ENCODE peak calls at places on chromosomes 12 and 14, in seven cellular contexts. One of them, this sample, is unnamed. For H3K4me1, the result is how much of the 10 kb centered on the place peaks cover.

GRCh38 chr12:76784600-76785051 is 20.7 kb downstream of the ZDHHC17 start:
- DNase-seq in PC-9: no peak
- DNase-seq in HCT116: no peak
- DNase-seq in mesenchymal stem cell: no peak
- DNase-seq in H1: no peak
- DNase-seq in uterus: no peak
- DNase-seq in naive thymus-derived CD4-positive, alpha-beta T cell: no peak
- DNase-seq in this sample: no peak

GRCh38 chr12:92753976-92754885 is 51.4 kb downstream of the PLEKHG7 start:
- DNase-seq in mesenchymal stem cell: no peak
- DNase-seq in HCT116: no peak
- DNase-seq in naive thymus-derived CD4-positive, alpha-beta T cell: no peak
- DNase-seq in PC-9: no peak
- DNase-seq in H1: no peak
- DNase-seq in uterus: peak
- DNase-seq in this sample: no peak

GRCh38 chr12:6827982-6828670 is at the start of gene P3H3:
- DNase-seq in uterus: peak
- DNase-seq in H1: peak
- DNase-seq in HCT116: no peak
- DNase-seq in naive thymus-derived CD4-positive, alpha-beta T cell: peak
- DNase-seq in PC-9: no peak
- DNase-seq in mesenchymal stem cell: peak
- DNase-seq in this sample: peak

GRCh38 chr12:77104792-77105191 is 39.4 kb upstream of the E2F7 start:
- DNase-seq in uterus: no peak
- DNase-seq in H1: no peak
- DNase-seq in PC-9: no peak
- DNase-seq in HCT116: peak
- DNase-seq in mesenchymal stem cell: peak
- DNase-seq in naive thymus-derived CD4-positive, alpha-beta T cell: no peak
- DNase-seq in this sample: no peak

GRCh38 chr14:96309907-96310330 is 53.2 kb downstream of the ATG2B start:
- DNase-seq in naive thymus-derived CD4-positive, alpha-beta T cell: no peak
- DNase-seq in mesenchymal stem cell: no peak
- DNase-seq in uterus: no peak
- DNase-seq in H1: no peak
- DNase-seq in HCT116: no peak
- DNase-seq in PC-9: no peak
- DNase-seq in this sample: no peak

GRCh38 chr12:42332301-42332894 is 6.4 kb downstream of the PPHLN1 start:
- DNase-seq in uterus: peak
- DNase-seq in naive thymus-derived CD4-positive, alpha-beta T cell: no peak
- DNase-seq in PC-9: peak
- DNase-seq in mesenchymal stem cell: peak
- DNase-seq in H1: no peak
- DNase-seq in HCT116: peak
- DNase-seq in this sample: peak

GRCh38 chr14:84527706-84528105 is 1002.2 kb upstream of the FLRT2 start:
- DNase-seq in uterus: no peak
- DNase-seq in HCT116: no peak
- DNase-seq in mesenchymal stem cell: no peak
- DNase-seq in H1: no peak
- DNase-seq in naive thymus-derived CD4-positive, alpha-beta T cell: no peak
- DNase-seq in PC-9: no peak
- DNase-seq in this sample: no peak

GRCh38 chr12:76266797-76267196 is 81.4 kb downstream of the BBS10 start:
- DNase-seq in HCT116: no peak
- DNase-seq in H1: no peak
- DNase-seq in PC-9: no peak
- DNase-seq in uterus: no peak
- DNase-seq in naive thymus-derived CD4-positive, alpha-beta T cell: no peak
- DNase-seq in mesenchymal stem cell: peak
- DNase-seq in this sample: no peak

GRCh38 chr12:122867701-122868461 is 28.0 kb downstream of the VPS37B start:
- DNase-seq in HCT116: no peak
- DNase-seq in naive thymus-derived CD4-positive, alpha-beta T cell: no peak
- DNase-seq in mesenchymal stem cell: no peak
- DNase-seq in uterus: no peak
- DNase-seq in PC-9: no peak
- DNase-seq in H1: peak
- DNase-seq in this sample: no peak

GRCh38 chr12:120103044-120103338 is 13.6 kb downstream of the RAB35 start:
- DNase-seq in naive thymus-derived CD4-positive, alpha-beta T cell: no peak
- DNase-seq in H1: no peak
- DNase-seq in mesenchymal stem cell: no peak
- DNase-seq in uterus: no peak
- DNase-seq in PC-9: no peak
- DNase-seq in HCT116: no peak
- DNase-seq in this sample: no peak

GRCh38 chr12:26058308-26058707 is 66.5 kb downstream of the BHLHE41 start:
- DNase-seq in mesenchymal stem cell: no peak
- DNase-seq in uterus: no peak
- DNase-seq in naive thymus-derived CD4-positive, alpha-beta T cell: no peak
- DNase-seq in HCT116: peak
- DNase-seq in H1: no peak
- DNase-seq in PC-9: no peak
- DNase-seq in this sample: no peak

GRCh38 chr12:71399197-71399596 is 40.4 kb upstream of the LGR5 start:
- DNase-seq in mesenchymal stem cell: no peak
- DNase-seq in HCT116: no peak
- DNase-seq in naive thymus-derived CD4-positive, alpha-beta T cell: no peak
- DNase-seq in PC-9: no peak
- DNase-seq in uterus: no peak
- DNase-seq in H1: no peak
- DNase-seq in this sample: no peak

DNA sequence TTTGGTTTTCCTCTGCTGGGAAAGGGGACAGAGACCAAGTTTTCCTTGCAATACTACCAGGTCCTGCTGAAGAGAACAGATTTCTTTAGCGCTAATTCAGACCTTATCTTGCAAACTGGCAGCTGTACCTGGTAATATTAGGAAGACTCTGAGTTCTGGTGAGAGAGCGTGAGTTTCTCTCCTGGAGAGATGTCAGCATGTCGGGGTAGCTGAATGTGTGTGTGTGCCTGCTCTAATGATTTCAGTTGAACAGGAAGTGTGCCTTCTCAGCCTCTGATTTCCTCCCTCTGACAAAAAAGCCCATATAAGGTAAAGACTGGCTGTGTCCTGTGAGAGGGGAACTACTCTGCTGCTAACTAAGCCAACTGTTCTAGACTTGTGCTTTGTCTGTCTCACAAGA is 10.3 kb upstream of the ERP27 start:
- DNase-seq in PC-9: no peak
- DNase-seq in HCT116: no peak
- DNase-seq in uterus: peak
- DNase-seq in naive thymus-derived CD4-positive, alpha-beta T cell: no peak
- DNase-seq in H1: no peak
- DNase-seq in mesenchymal stem cell: peak
- DNase-seq in this sample: peak
- H3K4me3 ChIP-seq in PC-9: no peak
- H3K4me3 ChIP-seq in HCT116: no peak
- H3K4me3 ChIP-seq in uterus: no peak
- H3K4me3 ChIP-seq in naive thymus-derived CD4-positive, alpha-beta T cell: peak
- H3K4me3 ChIP-seq in H1: no peak
- H3K4me3 ChIP-seq in mesenchymal stem cell: peak
- H3K4me3 ChIP-seq in this sample: peak

DNA sequence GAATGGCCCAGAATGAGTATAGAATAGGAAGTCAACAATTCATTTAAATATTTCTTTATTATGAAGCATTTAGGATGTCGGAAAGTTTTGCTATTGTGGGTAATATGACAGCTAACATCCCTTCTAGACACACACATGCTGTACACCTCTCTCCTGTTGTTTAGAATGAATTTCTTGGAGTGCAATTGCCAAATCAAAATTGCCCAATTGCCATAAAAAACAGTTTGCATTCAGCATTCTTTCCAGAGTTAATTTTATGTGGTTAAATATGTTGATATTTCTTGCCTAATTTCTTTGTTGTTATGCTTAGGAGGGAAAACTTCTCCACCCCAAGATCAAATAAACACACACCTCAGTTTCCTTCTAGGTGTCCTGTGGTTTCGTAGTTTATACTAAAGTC is 16.9 kb upstream of the SMCO2 start:
- DNase-seq in naive thymus-derived CD4-positive, alpha-beta T cell: no peak
- DNase-seq in mesenchymal stem cell: no peak
- DNase-seq in PC-9: no peak
- DNase-seq in uterus: no peak
- DNase-seq in H1: no peak
- DNase-seq in HCT116: no peak
- DNase-seq in this sample: no peak
- H3K4me1 ChIP-seq in naive thymus-derived CD4-positive, alpha-beta T cell: under half
- H3K4me1 ChIP-seq in mesenchymal stem cell: under half
- H3K4me1 ChIP-seq in PC-9: under half
- H3K4me1 ChIP-seq in uterus: under half
- H3K4me1 ChIP-seq in H1: under half
- H3K4me1 ChIP-seq in HCT116: under half
- H3K4me1 ChIP-seq in this sample: under half

GRCh38 chr14:52307376-52307775 is 6.7 kb upstream of the PTGER2 start:
- DNase-seq in PC-9: no peak
- DNase-seq in uterus: no peak
- DNase-seq in mesenchymal stem cell: no peak
- DNase-seq in H1: no peak
- DNase-seq in HCT116: no peak
- DNase-seq in naive thymus-derived CD4-positive, alpha-beta T cell: no peak
- DNase-seq in this sample: no peak
- H3K27ac ChIP-seq in PC-9: no peak
- H3K27ac ChIP-seq in uterus: no peak
- H3K27ac ChIP-seq in mesenchymal stem cell: no peak
- H3K27ac ChIP-seq in H1: no peak
- H3K27ac ChIP-seq in HCT116: no peak
- H3K27ac ChIP-seq in naive thymus-derived CD4-positive, alpha-beta T cell: no peak
- H3K27ac ChIP-seq in this sample: no peak

GRCh38 chr12:121536058-121536928 is 44.5 kb downstream of the KDM2B start:
- DNase-seq in HCT116: no peak
- DNase-seq in mesenchymal stem cell: peak
- DNase-seq in H1: peak
- DNase-seq in PC-9: peak
- DNase-seq in naive thymus-derived CD4-positive, alpha-beta T cell: peak
- DNase-seq in uterus: peak
- DNase-seq in this sample: peak

GRCh38 chr12:121536929-121537813 is 43.7 kb downstream of the KDM2B start:
- DNase-seq in HCT116: no peak
- DNase-seq in uterus: peak
- DNase-seq in PC-9: peak
- DNase-seq in naive thymus-derived CD4-positive, alpha-beta T cell: peak
- DNase-seq in mesenchymal stem cell: peak
- DNase-seq in H1: peak
- DNase-seq in this sample: peak

GRCh38 chr12:121533391-121534090 is 47.3 kb downstream of the KDM2B start:
- DNase-seq in naive thymus-derived CD4-positive, alpha-beta T cell: no peak
- DNase-seq in PC-9: no peak
- DNase-seq in uterus: no peak
- DNase-seq in mesenchymal stem cell: no peak
- DNase-seq in H1: no peak
- DNase-seq in HCT116: no peak
- DNase-seq in this sample: no peak

GRCh38 chr12:121534495-121535148 is 46.2 kb downstream of the KDM2B start:
- DNase-seq in uterus: no peak
- DNase-seq in mesenchymal stem cell: no peak
- DNase-seq in H1: peak
- DNase-seq in HCT116: no peak
- DNase-seq in naive thymus-derived CD4-positive, alpha-beta T cell: peak
- DNase-seq in PC-9: no peak
- DNase-seq in this sample: peak

DNA sequence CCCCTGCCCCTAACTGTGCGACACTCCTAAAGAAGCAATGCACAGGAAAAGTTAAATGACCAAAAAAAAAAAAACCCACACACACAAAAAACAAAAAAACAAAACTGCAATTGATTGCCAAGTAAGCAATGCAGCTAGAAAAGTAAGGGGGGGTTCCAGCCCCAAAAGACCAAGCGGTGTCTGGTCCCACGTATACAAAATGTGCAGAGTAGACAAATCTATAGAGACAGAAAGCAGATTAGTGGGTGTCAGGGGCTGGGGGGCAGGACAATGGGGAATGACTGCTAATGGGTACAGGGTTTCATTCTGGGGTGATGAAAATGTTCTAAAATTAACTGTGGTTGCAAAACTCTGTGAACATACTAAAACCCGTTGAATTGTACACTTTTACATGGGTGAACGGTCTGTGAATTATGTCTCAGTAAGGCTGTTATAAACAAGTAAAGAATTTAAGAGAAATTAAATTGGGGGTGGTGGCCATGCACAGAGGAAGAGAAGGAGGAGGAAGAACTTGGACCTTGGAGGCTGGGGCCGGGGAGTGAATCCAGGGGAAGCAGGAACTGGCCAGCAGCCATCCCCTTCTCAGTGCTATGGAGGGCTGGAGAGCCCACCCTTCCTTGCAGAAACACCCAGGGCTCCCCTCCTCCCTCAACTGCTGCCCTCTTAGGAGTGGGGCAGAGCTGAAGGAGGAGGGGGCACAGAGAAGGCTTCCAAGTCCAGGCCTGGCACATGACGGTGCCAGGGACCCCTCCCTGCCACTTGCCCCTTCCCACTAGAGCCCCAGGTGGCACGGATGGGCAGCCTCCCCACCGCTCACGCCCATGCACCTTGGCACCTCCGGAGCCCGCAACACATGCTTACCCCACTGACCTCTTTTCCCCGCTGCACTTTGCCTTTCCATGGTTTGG is 45.4 kb downstream of the KDM2B start:
- DNase-seq in H1: no peak
- DNase-seq in HCT116: no peak
- DNase-seq in uterus: no peak
- DNase-seq in naive thymus-derived CD4-positive, alpha-beta T cell: no peak
- DNase-seq in PC-9: no peak
- DNase-seq in mesenchymal stem cell: no peak
- DNase-seq in this sample: no peak
- H3K4me3 ChIP-seq in H1: peak
- H3K4me3 ChIP-seq in HCT116: no peak
- H3K4me3 ChIP-seq in uterus: peak
- H3K4me3 ChIP-seq in naive thymus-derived CD4-positive, alpha-beta T cell: no peak
- H3K4me3 ChIP-seq in PC-9: no peak
- H3K4me3 ChIP-seq in mesenchymal stem cell: peak
- H3K4me3 ChIP-seq in this sample: peak

This sample was measured in CD4-positive, CD25-positive, alpha-beta regulatory T cell.